ENCODE peak calls at places on chromosomes 7 and 10, in ten cellular contexts. One of them, this sample, is unnamed.

GRCh38 chr10:75623310-75623940 is 192.0 kb downstream of the LRMDA start:
- DNase-seq in brain microvascular endothelial cell: no peak
- DNase-seq in GM10248: no peak
- DNase-seq in HFF-Myc: no peak
- DNase-seq in natural killer cell: no peak
- DNase-seq in progenitor cell of endocrine pancreas: no peak
- DNase-seq in GM12865: no peak
- DNase-seq in PC-3: no peak
- DNase-seq in mammary epithelial cell: no peak
- DNase-seq in epithelial cell of proximal tubule: no peak
- DNase-seq in this sample: no peak

GRCh38 chr7:155763721-155764431 is 48.4 kb downstream of the SHH start:
- DNase-seq in GM10248: peak; percentile 69
- DNase-seq in PC-3: no peak
- DNase-seq in epithelial cell of proximal tubule: no peak
- DNase-seq in brain microvascular endothelial cell: peak; percentile 84
- DNase-seq in natural killer cell: peak; percentile 49
- DNase-seq in progenitor cell of endocrine pancreas: no peak
- DNase-seq in GM12865: peak; percentile 73
- DNase-seq in HFF-Myc: no peak
- DNase-seq in mammary epithelial cell: no peak
- DNase-seq in this sample: no peak

GRCh38 chr10:91908358-91909177 is 718 bp downstream of the FGFBP3 start:
- DNase-seq in natural killer cell: peak; percentile 68
- DNase-seq in GM10248: peak; percentile 86
- DNase-seq in progenitor cell of endocrine pancreas: peak; percentile 57
- DNase-seq in mammary epithelial cell: peak; percentile 71
- DNase-seq in epithelial cell of proximal tubule: no peak
- DNase-seq in brain microvascular endothelial cell: peak; percentile 48
- DNase-seq in HFF-Myc: peak; percentile 61
- DNase-seq in PC-3: peak; percentile 83
- DNase-seq in GM12865: peak; percentile 90
- DNase-seq in this sample: peak; percentile 63

GRCh38 chr10:101030492-101031127 is 319 bp downstream of the PDZD7 start:
- DNase-seq in GM10248: no peak
- DNase-seq in epithelial cell of proximal tubule: no peak
- DNase-seq in mammary epithelial cell: no peak
- DNase-seq in PC-3: peak; percentile 25
- DNase-seq in natural killer cell: no peak
- DNase-seq in HFF-Myc: no peak
- DNase-seq in progenitor cell of endocrine pancreas: no peak
- DNase-seq in brain microvascular endothelial cell: no peak
- DNase-seq in GM12865: no peak
- DNase-seq in this sample: no peak

GRCh38 chr7:73473636-73474035 is 40.1 kb downstream of the FZD9 start:
- DNase-seq in natural killer cell: no peak
- DNase-seq in mammary epithelial cell: no peak
- DNase-seq in GM12865: no peak
- DNase-seq in HFF-Myc: no peak
- DNase-seq in GM10248: no peak
- DNase-seq in epithelial cell of proximal tubule: no peak
- DNase-seq in PC-3: no peak
- DNase-seq in brain microvascular endothelial cell: no peak
- DNase-seq in progenitor cell of endocrine pancreas: no peak
- DNase-seq in this sample: no peak

GRCh38 chr10:9869185-9869584 is 1148.5 kb upstream of the CELF2 start:
- DNase-seq in epithelial cell of proximal tubule: no peak
- DNase-seq in GM12865: no peak
- DNase-seq in PC-3: no peak
- DNase-seq in HFF-Myc: no peak
- DNase-seq in progenitor cell of endocrine pancreas: no peak
- DNase-seq in GM10248: no peak
- DNase-seq in natural killer cell: no peak
- DNase-seq in mammary epithelial cell: no peak
- DNase-seq in brain microvascular endothelial cell: no peak
- DNase-seq in this sample: no peak

GRCh38 chr10:14554843-14555205 is 219.9 kb downstream of the FAM107B start:
- DNase-seq in HFF-Myc: no peak
- DNase-seq in brain microvascular endothelial cell: peak; percentile 29
- DNase-seq in PC-3: peak; percentile 55
- DNase-seq in natural killer cell: no peak
- DNase-seq in GM10248: no peak
- DNase-seq in progenitor cell of endocrine pancreas: no peak
- DNase-seq in GM12865: peak; percentile 47
- DNase-seq in epithelial cell of proximal tubule: no peak
- DNase-seq in mammary epithelial cell: peak; percentile 69
- DNase-seq in this sample: no peak

GRCh38 chr7:4189151-4189570 is 492.9 kb upstream of the FOXK1 start:
- DNase-seq in GM10248: no peak
- DNase-seq in progenitor cell of endocrine pancreas: no peak
- DNase-seq in epithelial cell of proximal tubule: peak; percentile 51
- DNase-seq in brain microvascular endothelial cell: no peak
- DNase-seq in HFF-Myc: no peak
- DNase-seq in mammary epithelial cell: peak; percentile 96
- DNase-seq in GM12865: no peak
- DNase-seq in PC-3: peak; percentile 44
- DNase-seq in natural killer cell: no peak
- DNase-seq in this sample: no peak

GRCh38 chr7:21128418-21128817 is 299.5 kb upstream of the SP4 start:
- DNase-seq in GM12865: no peak
- DNase-seq in PC-3: peak; percentile 77
- DNase-seq in natural killer cell: no peak
- DNase-seq in epithelial cell of proximal tubule: no peak
- DNase-seq in brain microvascular endothelial cell: no peak
- DNase-seq in GM10248: no peak
- DNase-seq in mammary epithelial cell: peak; percentile 41
- DNase-seq in HFF-Myc: no peak
- DNase-seq in progenitor cell of endocrine pancreas: no peak
- DNase-seq in this sample: no peak

DNA sequence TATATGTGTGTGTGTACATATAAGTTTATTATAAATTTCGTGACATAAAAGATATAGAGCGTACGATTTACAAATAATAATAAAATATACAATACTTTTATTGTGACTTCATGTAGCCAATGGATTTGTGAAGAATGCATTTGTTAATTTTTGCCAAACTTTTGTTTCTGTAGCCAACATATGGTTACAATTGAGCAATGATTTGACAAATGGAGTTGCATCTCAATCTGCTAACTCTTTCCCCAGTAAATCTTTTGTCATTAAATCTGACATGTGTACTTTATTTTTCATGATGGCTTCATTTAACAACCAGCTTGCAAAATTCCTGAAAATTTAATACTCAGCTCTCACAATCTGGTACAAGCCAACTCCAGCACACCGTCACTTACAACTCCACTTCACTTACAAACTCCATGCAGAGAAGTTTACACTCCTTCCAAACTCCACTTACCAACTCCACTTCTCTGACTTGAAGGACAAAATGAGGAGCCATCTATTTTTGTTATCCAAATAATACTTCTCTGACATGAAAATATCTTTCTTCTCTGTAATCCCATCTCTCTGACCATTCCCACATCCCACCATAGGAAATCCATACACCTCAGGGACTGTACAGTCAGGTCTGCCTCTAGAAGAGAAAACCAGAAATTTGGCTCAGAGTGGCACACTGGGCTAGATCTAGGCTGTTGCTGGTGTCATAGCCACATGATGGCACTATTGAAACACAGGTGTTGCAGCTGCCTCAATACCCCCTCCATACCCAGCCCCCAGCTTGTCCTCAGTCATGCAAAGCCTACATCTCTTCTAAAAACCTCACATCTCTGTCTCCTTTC is 26.6 kb upstream of the HIBADH start:
- DNase-seq in natural killer cell: no peak
- DNase-seq in brain microvascular endothelial cell: peak; percentile 42
- DNase-seq in epithelial cell of proximal tubule: no peak
- DNase-seq in GM10248: peak; percentile 25
- DNase-seq in GM12865: peak; percentile 46
- DNase-seq in mammary epithelial cell: peak; percentile 32
- DNase-seq in HFF-Myc: no peak
- DNase-seq in progenitor cell of endocrine pancreas: no peak
- DNase-seq in PC-3: peak; percentile 67
- DNase-seq in this sample: no peak
- TF ChIP-seq CTCF in natural killer cell: no peak
- TF ChIP-seq CTCF in brain microvascular endothelial cell: peak; percentile 62
- TF ChIP-seq CTCF in epithelial cell of proximal tubule: peak; percentile 73
- TF ChIP-seq CTCF in GM10248: peak; percentile 55
- TF ChIP-seq CTCF in GM12865: peak; percentile 49
- TF ChIP-seq CTCF in mammary epithelial cell: peak; percentile 60
- TF ChIP-seq CTCF in HFF-Myc: peak; percentile 39
- TF ChIP-seq CTCF in progenitor cell of endocrine pancreas: peak; percentile 52
- TF ChIP-seq CTCF in PC-3: peak; percentile 89
- TF ChIP-seq CTCF in this sample: peak; percentile 15

GRCh38 chr7:114540291-114540690 is 125.7 kb downstream of the FOXP2 start:
- DNase-seq in PC-3: no peak
- DNase-seq in mammary epithelial cell: no peak
- DNase-seq in brain microvascular endothelial cell: no peak
- DNase-seq in GM12865: no peak
- DNase-seq in GM10248: no peak
- DNase-seq in HFF-Myc: no peak
- DNase-seq in progenitor cell of endocrine pancreas: no peak
- DNase-seq in natural killer cell: no peak
- DNase-seq in epithelial cell of proximal tubule: no peak
- DNase-seq in this sample: no peak

GRCh38 chr7:114534957-114535356 is 120.3 kb downstream of the FOXP2 start:
- DNase-seq in GM12865: no peak
- DNase-seq in PC-3: no peak
- DNase-seq in HFF-Myc: no peak
- DNase-seq in epithelial cell of proximal tubule: no peak
- DNase-seq in mammary epithelial cell: no peak
- DNase-seq in GM10248: no peak
- DNase-seq in natural killer cell: no peak
- DNase-seq in progenitor cell of endocrine pancreas: no peak
- DNase-seq in brain microvascular endothelial cell: no peak
- DNase-seq in this sample: no peak

DNA sequence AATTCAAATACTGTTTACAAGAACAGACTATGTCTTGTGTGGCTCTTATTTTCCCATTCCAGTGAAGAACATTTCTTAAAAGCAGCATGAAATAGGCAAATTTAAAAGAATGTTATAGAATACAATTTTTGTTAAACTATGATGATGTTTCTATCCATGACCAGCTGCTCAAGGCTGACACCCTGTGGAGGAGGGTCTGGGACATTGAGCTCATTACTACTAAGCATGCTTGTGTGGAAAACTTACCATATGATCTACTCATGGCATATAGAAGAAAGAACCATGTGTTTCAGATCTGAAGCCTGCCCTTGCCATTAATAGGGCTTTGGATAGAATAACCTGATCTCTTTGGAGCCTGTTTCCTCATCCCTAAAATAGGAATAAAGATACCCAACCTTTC is 125.0 kb downstream of the FOXP2 start:
- DNase-seq in GM10248: no peak
- DNase-seq in progenitor cell of endocrine pancreas: no peak
- DNase-seq in natural killer cell: no peak
- DNase-seq in GM12865: peak; percentile 29
- DNase-seq in mammary epithelial cell: no peak
- DNase-seq in epithelial cell of proximal tubule: no peak
- DNase-seq in PC-3: peak; percentile 16
- DNase-seq in brain microvascular endothelial cell: peak; percentile 55
- DNase-seq in HFF-Myc: peak; percentile 39
- DNase-seq in this sample: no peak
- TF ChIP-seq CTCF in GM10248: peak; percentile 14
- TF ChIP-seq CTCF in progenitor cell of endocrine pancreas: peak; percentile 44
- TF ChIP-seq CTCF in natural killer cell: no peak
- TF ChIP-seq CTCF in GM12865: peak; percentile 8
- TF ChIP-seq CTCF in mammary epithelial cell: peak; percentile 46
- TF ChIP-seq CTCF in epithelial cell of proximal tubule: peak; percentile 63
- TF ChIP-seq CTCF in PC-3: peak; percentile 52
- TF ChIP-seq CTCF in brain microvascular endothelial cell: peak; percentile 81
- TF ChIP-seq CTCF in HFF-Myc: peak; percentile 46
- TF ChIP-seq CTCF in this sample: no peak

GRCh38 chr7:101960323-101960722 is 142.9 kb downstream of the CUX1 start:
- DNase-seq in HFF-Myc: no peak
- DNase-seq in progenitor cell of endocrine pancreas: no peak
- DNase-seq in mammary epithelial cell: no peak
- DNase-seq in brain microvascular endothelial cell: no peak
- DNase-seq in PC-3: no peak
- DNase-seq in natural killer cell: no peak
- DNase-seq in epithelial cell of proximal tubule: no peak
- DNase-seq in GM12865: no peak
- DNase-seq in GM10248: no peak
- DNase-seq in this sample: no peak

GRCh38 chr7:101959342-101959741 is 141.9 kb downstream of the CUX1 start:
- DNase-seq in progenitor cell of endocrine pancreas: no peak
- DNase-seq in PC-3: no peak
- DNase-seq in natural killer cell: no peak
- DNase-seq in mammary epithelial cell: no peak
- DNase-seq in brain microvascular endothelial cell: no peak
- DNase-seq in GM10248: no peak
- DNase-seq in GM12865: no peak
- DNase-seq in HFF-Myc: no peak
- DNase-seq in epithelial cell of proximal tubule: no peak
- DNase-seq in this sample: no peak

GRCh38 chr7:101963693-101964092 is 146.3 kb downstream of the CUX1 start:
- DNase-seq in progenitor cell of endocrine pancreas: no peak
- DNase-seq in mammary epithelial cell: no peak
- DNase-seq in natural killer cell: no peak
- DNase-seq in HFF-Myc: no peak
- DNase-seq in brain microvascular endothelial cell: no peak
- DNase-seq in PC-3: no peak
- DNase-seq in epithelial cell of proximal tubule: no peak
- DNase-seq in GM12865: no peak
- DNase-seq in GM10248: no peak
- DNase-seq in this sample: no peak

GRCh38 chr7:101959829-101960228 is 142.4 kb downstream of the CUX1 start:
- DNase-seq in GM12865: no peak
- DNase-seq in epithelial cell of proximal tubule: no peak
- DNase-seq in GM10248: no peak
- DNase-seq in progenitor cell of endocrine pancreas: no peak
- DNase-seq in HFF-Myc: no peak
- DNase-seq in brain microvascular endothelial cell: no peak
- DNase-seq in PC-3: no peak
- DNase-seq in mammary epithelial cell: no peak
- DNase-seq in natural killer cell: no peak
- DNase-seq in this sample: no peak

GRCh38 chr7:101960985-101961708 is 143.7 kb downstream of the CUX1 start:
- DNase-seq in GM12865: no peak
- DNase-seq in brain microvascular endothelial cell: no peak
- DNase-seq in GM10248: no peak
- DNase-seq in epithelial cell of proximal tubule: no peak
- DNase-seq in HFF-Myc: no peak
- DNase-seq in PC-3: no peak
- DNase-seq in mammary epithelial cell: no peak
- DNase-seq in progenitor cell of endocrine pancreas: no peak
- DNase-seq in natural killer cell: no peak
- DNase-seq in this sample: no peak
- TF ChIP-seq CTCF in GM12865: no peak
- TF ChIP-seq CTCF in brain microvascular endothelial cell: no peak
- TF ChIP-seq CTCF in GM10248: no peak
- TF ChIP-seq CTCF in epithelial cell of proximal tubule: no peak
- TF ChIP-seq CTCF in HFF-Myc: no peak
- TF ChIP-seq CTCF in PC-3: no peak
- TF ChIP-seq CTCF in mammary epithelial cell: no peak
- TF ChIP-seq CTCF in progenitor cell of endocrine pancreas: no peak
- TF ChIP-seq CTCF in natural killer cell: no peak
- TF ChIP-seq CTCF in this sample: no peak

DNA sequence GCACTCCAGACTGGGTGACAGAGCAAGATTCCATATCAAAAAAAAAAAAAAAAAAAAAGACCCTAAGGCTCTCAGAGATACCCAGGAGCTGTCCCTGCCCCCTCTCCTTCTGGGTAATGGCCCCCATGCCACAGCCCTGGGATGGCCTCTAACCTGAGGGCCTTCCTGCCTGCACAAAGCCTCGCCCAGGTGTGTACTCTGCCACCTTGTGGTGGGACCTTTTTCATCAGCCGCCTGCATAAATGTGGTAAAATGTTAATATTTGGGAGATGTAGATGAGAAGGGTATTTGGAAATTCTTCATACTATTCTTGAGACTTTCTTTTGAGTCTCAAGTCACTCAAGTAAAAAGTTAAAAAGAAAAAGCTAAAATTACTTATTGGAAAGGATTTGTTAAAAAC is 46.3 kb upstream of the RNF216 start:
- DNase-seq in PC-3: peak; percentile 31
- DNase-seq in brain microvascular endothelial cell: no peak
- DNase-seq in progenitor cell of endocrine pancreas: no peak
- DNase-seq in HFF-Myc: no peak
- DNase-seq in GM10248: peak; percentile 25
- DNase-seq in GM12865: peak; percentile 36
- DNase-seq in epithelial cell of proximal tubule: no peak
- DNase-seq in mammary epithelial cell: no peak
- DNase-seq in natural killer cell: no peak
- DNase-seq in this sample: peak; percentile 21
- TF ChIP-seq CTCF in PC-3: peak; percentile 63
- TF ChIP-seq CTCF in brain microvascular endothelial cell: peak; percentile 70
- TF ChIP-seq CTCF in progenitor cell of endocrine pancreas: peak; percentile 56
- TF ChIP-seq CTCF in HFF-Myc: peak; percentile 51
- TF ChIP-seq CTCF in GM10248: peak; percentile 62
- TF ChIP-seq CTCF in GM12865: peak; percentile 45
- TF ChIP-seq CTCF in epithelial cell of proximal tubule: peak; percentile 79
- TF ChIP-seq CTCF in mammary epithelial cell: peak; percentile 66
- TF ChIP-seq CTCF in natural killer cell: peak; percentile 14
- TF ChIP-seq CTCF in this sample: peak; percentile 44

This sample was measured in CD14-positive monocyte.